ENCODE peak calls at places on chromosomes 13 and 19, in eight cellular contexts. O is colonic mucosa, Y is cardiac fibroblast, U is adipocyte, L is cardiac muscle cell, S is transverse colon, A is A549, J is astrocyte of the spinal cord. W is an unnamed sample.

GRCh38 chr13:48188129-48188528 is 44.9 kb upstream of the ITM2B start:
- DNase-seq in J (no peak), L (no peak), O (no peak), S (no peak), A (no peak), U (no peak), Y (no peak), W (no peak)

GRCh38 chr13:106680796-106681482 is 113.0 kb upstream of the ARGLU1 start:
- DNase-seq in O (no peak), J (no peak), A (no peak), L (no peak), S (no peak), U (no peak), Y (no peak), W (no peak)

GRCh38 chr19:12163841-12164240 is 945 bp downstream of the ZNF136 start:
- DNase-seq in S (no peak), U (peak), O (no peak), J (peak), L (no peak), A (no peak), Y (peak), W (peak)

GRCh38 chr13:39900106-39900750 is 244.8 kb downstream of the COG6 start:
- DNase-seq in Y (peak), O (no peak), J (peak), A (no peak), L (no peak), S (no peak), U (peak), W (no peak)

GRCh38 chr19:1487576-1488281 is 2.4 kb downstream of the PCSK4 start:
- DNase-seq in S (no peak), J (no peak), A (no peak), U (no peak), O (no peak), L (no peak), Y (no peak), W (no peak)

GRCh38 chr13:28534210-28534609 is 39.3 kb upstream of the FLT1 start:
- DNase-seq in Y (no peak), O (no peak), L (no peak), J (no peak), A (no peak), S (no peak), U (no peak), W (no peak)

GRCh38 chr19:13598098-13598497 is 91.8 kb upstream of the CACNA1A start:
- DNase-seq in J (no peak), L (no peak), S (no peak), A (no peak), Y (no peak), O (no peak), U (no peak), W (no peak)

GRCh38 chr19:23882493-23882892 is 32.2 kb upstream of the ZNF726 start:
- DNase-seq in O (peak), J (no peak), U (no peak), A (peak), L (no peak), Y (no peak), S (peak), W (no peak)

GRCh38 chr19:623974-624373 is 9.4 kb downstream of the POLRMT start:
- DNase-seq in U (peak), L (no peak), S (no peak), Y (peak), A (peak), O (no peak), J (peak), W (no peak)

GRCh38 chr13:76594435-76594834 is 291.8 kb downstream of the KCTD12 start:
- DNase-seq in A (no peak), J (no peak), L (no peak), O (no peak), U (no peak), S (no peak), Y (no peak), W (no peak)

GRCh38 chr19:48660854-48661731 is 11.7 kb downstream of the NTN5 start:
- DNase-seq in L (peak), Y (peak), U (peak), S (peak), A (peak), O (peak), J (peak), W (peak)

GRCh38 chr13:32473650-32474049 is 45.7 kb upstream of the N4BP2L1 start:
- DNase-seq in S (no peak), U (no peak), L (no peak), J (no peak), A (no peak), Y (no peak), O (no peak), W (no peak)

GRCh38 chr13:20118268-20119140 is 42.3 kb downstream of the GJA3 start:
- DNase-seq in Y (peak), J (peak), O (peak), A (peak), L (peak), U (peak), S (peak), W (peak)

GRCh38 chr19:32208060-32208459 is 137.3 kb upstream of the ZNF507 start:
- DNase-seq in S (no peak), J (no peak), L (no peak), Y (no peak), U (no peak), O (no peak), A (no peak), W (no peak)

GRCh38 chr19:42159942-42160341 is 27.7 kb upstream of the POU2F2 start:
- DNase-seq in J (no peak), U (no peak), A (no peak), L (no peak), O (no peak), Y (no peak), S (no peak), W (no peak)

GRCh38 chr19:47618771-47619170 is 9.8 kb downstream of the BICRA start:
- DNase-seq in Y (peak), U (no peak), L (no peak), S (peak), O (no peak), J (peak), A (no peak), W (peak)

GRCh38 chr13:31274345-31274870 is 74.6 kb downstream of the B3GLCT start:
- DNase-seq in Y (no peak), L (no peak), S (no peak), U (no peak), J (peak), A (no peak), O (no peak), W (no peak)

GRCh38 chr19:17655751-17656480 is 32.2 kb downstream of the UNC13A start:
- DNase-seq in L (no peak), U (no peak), O (no peak), Y (no peak), J (no peak), A (no peak), S (no peak), W (no peak)

GRCh38 chr13:62643007-62643483 is 1227.4 kb upstream of the PCDH20 start:
- DNase-seq in S (no peak), A (peak), U (no peak), J (peak), L (no peak), O (no peak), Y (no peak), W (peak)

GRCh38 chr13:56907766-56908165 is 233.0 kb upstream of the PRR20A start:
- DNase-seq in Y (no peak), A (no peak), U (no peak), O (no peak), L (no peak), J (no peak), S (no peak), W (no peak)

GRCh38 chr13:89827552-89827951 is 1519.9 kb upstream of the MIR17HG start:
- DNase-seq in A (no peak), U (no peak), S (no peak), Y (no peak), L (no peak), O (no peak), J (no peak), W (peak)

GRCh38 chr13:26697069-26697955 is 63.3 kb downstream of the GPR12 start:
- DNase-seq in O (no peak), U (no peak), S (no peak), Y (no peak), A (no peak), J (no peak), L (no peak), W (no peak)

GRCh38 chr19:4988770-4989251 is 19.9 kb downstream of the KDM4B start:
- DNase-seq in A (no peak), S (peak), Y (peak), O (no peak), J (peak), L (no peak), U (peak), W (peak)

GRCh38 chr19:57348136-57348535 is 2.9 kb upstream of the ZNF304 start:
- DNase-seq in S (no peak), U (peak), J (no peak), Y (peak), A (no peak), O (no peak), L (no peak), W (peak)

GRCh38 chr13:46207828-46208227 is 3.9 kb upstream of the LRRC63 start:
- DNase-seq in J (no peak), Y (no peak), S (no peak), U (no peak), L (no peak), A (no peak), O (no peak), W (no peak)

GRCh38 chr19:4537953-4538600 is 1.8 kb downstream of the LRG1 start:
- DNase-seq in O (no peak), Y (no peak), U (no peak), A (no peak), J (no peak), S (no peak), L (no peak), W (no peak)

GRCh38 chr19:13130886-13131490 is 12.9 kb downstream of the NACC1 start:
- DNase-seq in S (no peak), O (peak), L (no peak), A (no peak), Y (no peak), J (no peak), U (no peak), W (no peak)

GRCh38 chr19:41106177-41106576 is 8.1 kb upstream of the CYP2F1 start:
- DNase-seq in J (no peak), A (no peak), Y (no peak), U (no peak), L (no peak), S (no peak), O (no peak), W (no peak)

GRCh38 chr13:102310691-102311432 is 91.0 kb downstream of the FGF14 start:
- DNase-seq in L (no peak), S (no peak), U (no peak), A (no peak), O (no peak), Y (no peak), J (no peak), W (no peak)

GRCh38 chr13:44927953-44928352 is 61.3 kb downstream of the NUFIP1 start:
- DNase-seq in A (no peak), U (no peak), S (no peak), Y (no peak), O (no peak), J (no peak), L (no peak), W (no peak)
- H3K4me3 ChIP-seq in A (no peak), U (no peak), S (no peak), Y (no peak), O (no peak), J (no peak), L (no peak), W (no peak)

GRCh38 chr13:114076329-114076761 is 56.1 kb downstream of the RASA3 start:
- DNase-seq in U (no peak), A (no peak), Y (no peak), S (no peak), J (no peak), O (no peak), L (no peak), W (no peak)
- H3K4me3 ChIP-seq in U (no peak), A (no peak), Y (no peak), S (no peak), J (no peak), O (no peak), L (no peak), W (no peak)

DNA sequence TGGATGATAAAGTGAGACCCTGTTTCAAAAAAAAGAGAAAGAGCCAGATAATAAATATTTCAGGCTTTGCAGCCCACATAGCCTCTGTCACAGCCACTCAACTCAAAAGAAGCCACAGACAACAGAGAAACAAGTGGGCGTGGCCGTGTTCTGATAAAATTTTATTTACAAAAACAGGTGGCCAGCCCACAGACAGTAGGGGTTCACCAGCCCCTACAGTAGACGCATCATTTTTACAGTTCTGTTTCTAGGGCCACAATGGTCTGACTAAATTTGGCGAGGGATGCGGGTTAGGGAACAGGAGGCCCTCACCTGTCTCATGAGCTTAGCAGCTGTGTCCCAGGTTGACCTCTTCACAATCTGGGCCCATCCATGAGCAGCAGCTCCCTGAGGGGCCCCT is 59.5 kb downstream of the ARHGEF18 start:
- DNase-seq in U (no peak), L (no peak), Y (no peak), J (no peak), S (no peak), O (no peak), A (no peak), W (no peak)
- H3K4me3 ChIP-seq in U (no peak), L (no peak), Y (no peak), J (no peak), S (no peak), O (no peak), A (no peak), W (no peak)

DNA sequence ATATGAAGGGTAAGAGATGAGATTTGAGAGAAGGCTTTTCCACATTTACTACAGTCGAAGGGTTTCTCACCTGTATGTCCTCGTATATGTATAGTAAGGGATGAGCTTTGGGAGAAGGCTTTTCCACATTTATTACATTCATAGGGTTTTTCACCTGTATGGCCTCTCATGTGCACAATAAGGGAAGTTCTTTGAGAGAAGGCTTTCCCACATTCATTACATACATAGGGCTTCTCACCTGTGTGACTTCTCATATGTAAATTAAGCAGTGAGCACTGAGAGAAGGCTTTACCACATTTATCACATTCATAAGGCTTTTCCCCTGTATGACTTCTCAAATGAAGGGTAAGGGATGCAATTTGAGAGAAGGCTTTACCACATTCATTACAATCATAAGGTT is 41.8 kb downstream of the ZNF527 start:
- DNase-seq in A (no peak), S (no peak), Y (no peak), L (no peak), U (no peak), O (no peak), J (no peak), W (no peak)
- H3K4me3 ChIP-seq in A (no peak), S (no peak), Y (no peak), L (no peak), U (peak), O (no peak), J (no peak), W (no peak)